ENCODE peak calls at places on chromosomes 7 and 10, in four cellular contexts. One of them, this sample, is unnamed.

GRCh38 chr10:50385610-50386009 is 134.3 kb upstream of the ASAH2 start:
- DNase-seq in stimulated activated naive CD8-positive, alpha-beta T cell treated with anti-CD3 and anti-CD28 coated beads, Interleukin-15, amount 100 ng/mL, for 72 hours: no peak
- DNase-seq in activated CD4-positive, alpha-beta T cell treated with anti-CD3 and anti-CD28 coated beads for 48 hours: no peak
- DNase-seq in NCI-H2081: no peak
- DNase-seq in this sample: no peak

GRCh38 chr7:96273716-96274115 is 48.2 kb downstream of the SLC25A13 start:
- DNase-seq in activated CD4-positive, alpha-beta T cell treated with anti-CD3 and anti-CD28 coated beads for 48 hours: no peak
- DNase-seq in stimulated activated naive CD8-positive, alpha-beta T cell treated with anti-CD3 and anti-CD28 coated beads, Interleukin-15, amount 100 ng/mL, for 72 hours: no peak
- DNase-seq in NCI-H2081: no peak
- DNase-seq in this sample: no peak

GRCh38 chr7:50349963-50350944 is 45.7 kb downstream of the IKZF1 start:
- DNase-seq in NCI-H2081: no peak
- DNase-seq in activated CD4-positive, alpha-beta T cell treated with anti-CD3 and anti-CD28 coated beads for 48 hours: peak; percentile 91
- DNase-seq in stimulated activated naive CD8-positive, alpha-beta T cell treated with anti-CD3 and anti-CD28 coated beads, Interleukin-15, amount 100 ng/mL, for 72 hours: peak; percentile 80
- DNase-seq in this sample: no peak

GRCh38 chr7:155207335-155208002 is 90.2 kb upstream of the INSIG1 start:
- DNase-seq in stimulated activated naive CD8-positive, alpha-beta T cell treated with anti-CD3 and anti-CD28 coated beads, Interleukin-15, amount 100 ng/mL, for 72 hours: no peak
- DNase-seq in activated CD4-positive, alpha-beta T cell treated with anti-CD3 and anti-CD28 coated beads for 48 hours: no peak
- DNase-seq in NCI-H2081: no peak
- DNase-seq in this sample: no peak

GRCh38 chr10:52351911-52352310 is 37.8 kb downstream of the DKK1 start:
- DNase-seq in activated CD4-positive, alpha-beta T cell treated with anti-CD3 and anti-CD28 coated beads for 48 hours: no peak
- DNase-seq in NCI-H2081: no peak
- DNase-seq in stimulated activated naive CD8-positive, alpha-beta T cell treated with anti-CD3 and anti-CD28 coated beads, Interleukin-15, amount 100 ng/mL, for 72 hours: no peak
- DNase-seq in this sample: no peak

GRCh38 chr10:67793313-67793712 is 44.7 kb downstream of the DNAJC12 start:
- DNase-seq in activated CD4-positive, alpha-beta T cell treated with anti-CD3 and anti-CD28 coated beads for 48 hours: no peak
- DNase-seq in stimulated activated naive CD8-positive, alpha-beta T cell treated with anti-CD3 and anti-CD28 coated beads, Interleukin-15, amount 100 ng/mL, for 72 hours: no peak
- DNase-seq in NCI-H2081: no peak
- DNase-seq in this sample: no peak

GRCh38 chr10:12888470-12888869 is 113.0 kb downstream of the CCDC3 start:
- DNase-seq in stimulated activated naive CD8-positive, alpha-beta T cell treated with anti-CD3 and anti-CD28 coated beads, Interleukin-15, amount 100 ng/mL, for 72 hours: no peak
- DNase-seq in NCI-H2081: no peak
- DNase-seq in activated CD4-positive, alpha-beta T cell treated with anti-CD3 and anti-CD28 coated beads for 48 hours: no peak
- DNase-seq in this sample: no peak

GRCh38 chr7:118713039-118713438 is 488.5 kb downstream of the ANKRD7 start:
- DNase-seq in NCI-H2081: no peak
- DNase-seq in stimulated activated naive CD8-positive, alpha-beta T cell treated with anti-CD3 and anti-CD28 coated beads, Interleukin-15, amount 100 ng/mL, for 72 hours: no peak
- DNase-seq in activated CD4-positive, alpha-beta T cell treated with anti-CD3 and anti-CD28 coated beads for 48 hours: no peak
- DNase-seq in this sample: no peak

GRCh38 chr10:26755443-26755903 is 58.0 kb downstream of the PDSS1 start:
- DNase-seq in activated CD4-positive, alpha-beta T cell treated with anti-CD3 and anti-CD28 coated beads for 48 hours: no peak
- DNase-seq in stimulated activated naive CD8-positive, alpha-beta T cell treated with anti-CD3 and anti-CD28 coated beads, Interleukin-15, amount 100 ng/mL, for 72 hours: no peak
- DNase-seq in NCI-H2081: no peak
- DNase-seq in this sample: no peak

GRCh38 chr7:1664711-1665591 is 5.1 kb upstream of the ELFN1 start:
- DNase-seq in NCI-H2081: peak; percentile 28
- DNase-seq in activated CD4-positive, alpha-beta T cell treated with anti-CD3 and anti-CD28 coated beads for 48 hours: peak; percentile 66
- DNase-seq in stimulated activated naive CD8-positive, alpha-beta T cell treated with anti-CD3 and anti-CD28 coated beads, Interleukin-15, amount 100 ng/mL, for 72 hours: peak; percentile 44
- DNase-seq in this sample: peak; percentile 51

GRCh38 chr10:77943086-77943901 is 16.7 kb upstream of the DLG5 start:
- DNase-seq in stimulated activated naive CD8-positive, alpha-beta T cell treated with anti-CD3 and anti-CD28 coated beads, Interleukin-15, amount 100 ng/mL, for 72 hours: no peak
- DNase-seq in activated CD4-positive, alpha-beta T cell treated with anti-CD3 and anti-CD28 coated beads for 48 hours: no peak
- DNase-seq in NCI-H2081: peak; percentile 5
- DNase-seq in this sample: no peak

GRCh38 chr10:108365541-108365940 is 1201.0 kb upstream of the SORCS1 start:
- DNase-seq in NCI-H2081: no peak
- DNase-seq in activated CD4-positive, alpha-beta T cell treated with anti-CD3 and anti-CD28 coated beads for 48 hours: no peak
- DNase-seq in stimulated activated naive CD8-positive, alpha-beta T cell treated with anti-CD3 and anti-CD28 coated beads, Interleukin-15, amount 100 ng/mL, for 72 hours: no peak
- DNase-seq in this sample: no peak